ENCODE peak calls at places on chromosomes 5 and 9, in five cellular contexts. One of them, this sample, is unnamed.

GRCh38 chr5:5965132-5965531 is 413.2 kb downstream of the MED10 start:
- DNase-seq in fibroblast of pulmonary artery: no peak
- DNase-seq in cardiac muscle cell: no peak
- DNase-seq in suprapubic skin: no peak
- DNase-seq in cardiac fibroblast: no peak
- DNase-seq in this sample: no peak

GRCh38 chr9:73807956-73808355 is 656.3 kb downstream of the ANXA1 start:
- DNase-seq in fibroblast of pulmonary artery: peak; percentile 14
- DNase-seq in cardiac muscle cell: no peak
- DNase-seq in suprapubic skin: no peak
- DNase-seq in cardiac fibroblast: peak; percentile 7
- DNase-seq in this sample: no peak

GRCh38 chr5:124440471-124440870 is 306.0 kb downstream of the ZNF608 start:
- DNase-seq in fibroblast of pulmonary artery: no peak
- DNase-seq in cardiac muscle cell: no peak
- DNase-seq in suprapubic skin: no peak
- DNase-seq in cardiac fibroblast: no peak
- DNase-seq in this sample: no peak

GRCh38 chr5:160956011-160956410 is 104.0 kb upstream of the ATP10B start:
- DNase-seq in fibroblast of pulmonary artery: no peak
- DNase-seq in cardiac muscle cell: no peak
- DNase-seq in suprapubic skin: no peak
- DNase-seq in cardiac fibroblast: no peak
- DNase-seq in this sample: no peak

GRCh38 chr5:158785397-158785796 is 314.3 kb downstream of the EBF1 start:
- DNase-seq in fibroblast of pulmonary artery: no peak
- DNase-seq in cardiac muscle cell: peak; percentile 46
- DNase-seq in suprapubic skin: no peak
- DNase-seq in cardiac fibroblast: peak; percentile 31
- DNase-seq in this sample: peak; percentile 11

GRCh38 chr5:141547488-141547887 is 58.6 kb downstream of the PCDHGC5 start:
- DNase-seq in fibroblast of pulmonary artery: peak; percentile 59
- DNase-seq in cardiac muscle cell: peak; percentile 49
- DNase-seq in suprapubic skin: no peak
- DNase-seq in cardiac fibroblast: peak; percentile 46
- DNase-seq in this sample: peak; percentile 39

GRCh38 chr5:112418412-112419049 is 546 bp downstream of the EPB41L4A start:
- DNase-seq in fibroblast of pulmonary artery: peak; percentile 17
- DNase-seq in cardiac muscle cell: peak; percentile 7
- DNase-seq in suprapubic skin: no peak
- DNase-seq in cardiac fibroblast: no peak
- DNase-seq in this sample: peak; percentile 27

GRCh38 chr9:70392189-70392588 is 22.3 kb downstream of the KLF9 start:
- DNase-seq in fibroblast of pulmonary artery: no peak
- DNase-seq in cardiac muscle cell: no peak
- DNase-seq in suprapubic skin: no peak
- DNase-seq in cardiac fibroblast: no peak
- DNase-seq in this sample: peak; percentile 18

GRCh38 chr5:126965487-126965886 is 64.9 kb downstream of the MARCHF3 start:
- DNase-seq in fibroblast of pulmonary artery: no peak
- DNase-seq in cardiac muscle cell: no peak
- DNase-seq in suprapubic skin: no peak
- DNase-seq in cardiac fibroblast: no peak
- DNase-seq in this sample: no peak

GRCh38 chr9:132163457-132163875 is 1.6 kb downstream of the NTNG2 start:
- DNase-seq in fibroblast of pulmonary artery: no peak
- DNase-seq in cardiac muscle cell: no peak
- DNase-seq in suprapubic skin: no peak
- DNase-seq in cardiac fibroblast: peak; percentile 22
- DNase-seq in this sample: no peak

DNA sequence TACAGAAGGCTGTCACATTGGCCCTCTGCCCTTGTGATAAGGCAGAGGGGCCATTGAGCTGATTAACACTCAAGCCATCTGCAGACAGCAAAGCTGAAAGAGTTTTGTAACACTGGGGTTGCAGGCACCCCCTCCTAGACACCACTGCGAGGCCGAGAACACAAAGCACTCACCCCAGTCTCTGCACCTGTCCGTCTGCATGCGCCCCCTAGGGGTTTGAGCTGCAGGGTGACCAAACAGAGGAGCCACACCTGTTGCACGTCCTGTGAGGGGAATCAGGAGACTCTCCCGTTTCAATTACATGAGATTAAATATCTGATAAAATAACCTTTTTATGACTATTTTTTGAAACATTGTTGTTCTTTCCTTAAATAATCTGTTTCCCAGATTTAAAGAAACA is 1180.4 kb downstream of the CDH9 start:
- DNase-seq in fibroblast of pulmonary artery: no peak
- DNase-seq in cardiac muscle cell: no peak
- DNase-seq in suprapubic skin: no peak
- DNase-seq in cardiac fibroblast: no peak
- DNase-seq in this sample: no peak
- TF ChIP-seq CTCF in fibroblast of pulmonary artery: no peak
- TF ChIP-seq CTCF in cardiac muscle cell: no peak
- TF ChIP-seq CTCF in suprapubic skin: no peak
- TF ChIP-seq CTCF in cardiac fibroblast: no peak
- TF ChIP-seq CTCF in this sample: peak; percentile 6

GRCh38 chr9:79955300-79955699 is 383.5 kb downstream of the TLE4 start:
- DNase-seq in fibroblast of pulmonary artery: no peak
- DNase-seq in cardiac muscle cell: peak; percentile 6
- DNase-seq in suprapubic skin: no peak
- DNase-seq in cardiac fibroblast: peak; percentile 3
- DNase-seq in this sample: no peak
- TF ChIP-seq CTCF in fibroblast of pulmonary artery: peak; percentile 32
- TF ChIP-seq CTCF in cardiac muscle cell: peak; percentile 43
- TF ChIP-seq CTCF in suprapubic skin: no peak
- TF ChIP-seq CTCF in cardiac fibroblast: peak; percentile 35
- TF ChIP-seq CTCF in this sample: no peak

GRCh38 chr5:177497011-177497296 is 450 bp downstream of the PDLIM7 start:
- DNase-seq in fibroblast of pulmonary artery: no peak
- DNase-seq in cardiac muscle cell: no peak
- DNase-seq in suprapubic skin: no peak
- DNase-seq in cardiac fibroblast: no peak
- DNase-seq in this sample: no peak

GRCh38 chr5:177497297-177498012 is at the start of gene PDLIM7:
- DNase-seq in fibroblast of pulmonary artery: peak; percentile 98
- DNase-seq in cardiac muscle cell: peak; percentile 98
- DNase-seq in suprapubic skin: peak; percentile 96
- DNase-seq in cardiac fibroblast: peak; percentile 98
- DNase-seq in this sample: peak; percentile 99

GRCh38 chr5:177494356-177495195 is 2.8 kb downstream of the PDLIM7 start:
- DNase-seq in fibroblast of pulmonary artery: peak; percentile 90
- DNase-seq in cardiac muscle cell: peak; percentile 90
- DNase-seq in suprapubic skin: no peak
- DNase-seq in cardiac fibroblast: peak; percentile 91
- DNase-seq in this sample: peak; percentile 82

GRCh38 chr5:177495243-177496060 is 2.0 kb downstream of the PDLIM7 start:
- DNase-seq in fibroblast of pulmonary artery: peak; percentile 93
- DNase-seq in cardiac muscle cell: peak; percentile 96
- DNase-seq in suprapubic skin: no peak
- DNase-seq in cardiac fibroblast: peak; percentile 95
- DNase-seq in this sample: no peak

GRCh38 chr5:177496111-177497010 is 1.0 kb downstream of the PDLIM7 start:
- DNase-seq in fibroblast of pulmonary artery: peak; percentile 92
- DNase-seq in cardiac muscle cell: peak; percentile 96
- DNase-seq in suprapubic skin: no peak
- DNase-seq in cardiac fibroblast: peak; percentile 94
- DNase-seq in this sample: peak; percentile 95
- TF ChIP-seq CTCF in fibroblast of pulmonary artery: peak; percentile 39
- TF ChIP-seq CTCF in cardiac muscle cell: peak; percentile 39
- TF ChIP-seq CTCF in suprapubic skin: peak; percentile 17
- TF ChIP-seq CTCF in cardiac fibroblast: peak; percentile 42
- TF ChIP-seq CTCF in this sample: peak; percentile 59

GRCh38 chr5:77012601-77013000 is 17.6 kb upstream of the AGGF1 start:
- DNase-seq in fibroblast of pulmonary artery: no peak
- DNase-seq in cardiac muscle cell: no peak
- DNase-seq in suprapubic skin: no peak
- DNase-seq in cardiac fibroblast: no peak
- DNase-seq in this sample: peak; percentile 63
- TF ChIP-seq CTCF in fibroblast of pulmonary artery: no peak
- TF ChIP-seq CTCF in cardiac muscle cell: no peak
- TF ChIP-seq CTCF in suprapubic skin: no peak
- TF ChIP-seq CTCF in cardiac fibroblast: no peak
- TF ChIP-seq CTCF in this sample: no peak

GRCh38 chr9:109557481-109557880 is 59.4 kb upstream of the PTPN3 start:
- DNase-seq in fibroblast of pulmonary artery: no peak
- DNase-seq in cardiac muscle cell: no peak
- DNase-seq in suprapubic skin: no peak
- DNase-seq in cardiac fibroblast: no peak
- DNase-seq in this sample: peak; percentile 60

GRCh38 chr9:109556786-109557185 is 58.7 kb upstream of the PTPN3 start:
- DNase-seq in fibroblast of pulmonary artery: no peak
- DNase-seq in cardiac muscle cell: no peak
- DNase-seq in suprapubic skin: no peak
- DNase-seq in cardiac fibroblast: no peak
- DNase-seq in this sample: no peak

GRCh38 chr9:109558718-109559151 is 60.6 kb upstream of the PTPN3 start:
- DNase-seq in fibroblast of pulmonary artery: no peak
- DNase-seq in cardiac muscle cell: no peak
- DNase-seq in suprapubic skin: no peak
- DNase-seq in cardiac fibroblast: peak; percentile 2
- DNase-seq in this sample: peak; percentile 30

GRCh38 chr9:109561137-109561536 is 63.0 kb upstream of the PTPN3 start:
- DNase-seq in fibroblast of pulmonary artery: no peak
- DNase-seq in cardiac muscle cell: no peak
- DNase-seq in suprapubic skin: no peak
- DNase-seq in cardiac fibroblast: no peak
- DNase-seq in this sample: no peak

DNA sequence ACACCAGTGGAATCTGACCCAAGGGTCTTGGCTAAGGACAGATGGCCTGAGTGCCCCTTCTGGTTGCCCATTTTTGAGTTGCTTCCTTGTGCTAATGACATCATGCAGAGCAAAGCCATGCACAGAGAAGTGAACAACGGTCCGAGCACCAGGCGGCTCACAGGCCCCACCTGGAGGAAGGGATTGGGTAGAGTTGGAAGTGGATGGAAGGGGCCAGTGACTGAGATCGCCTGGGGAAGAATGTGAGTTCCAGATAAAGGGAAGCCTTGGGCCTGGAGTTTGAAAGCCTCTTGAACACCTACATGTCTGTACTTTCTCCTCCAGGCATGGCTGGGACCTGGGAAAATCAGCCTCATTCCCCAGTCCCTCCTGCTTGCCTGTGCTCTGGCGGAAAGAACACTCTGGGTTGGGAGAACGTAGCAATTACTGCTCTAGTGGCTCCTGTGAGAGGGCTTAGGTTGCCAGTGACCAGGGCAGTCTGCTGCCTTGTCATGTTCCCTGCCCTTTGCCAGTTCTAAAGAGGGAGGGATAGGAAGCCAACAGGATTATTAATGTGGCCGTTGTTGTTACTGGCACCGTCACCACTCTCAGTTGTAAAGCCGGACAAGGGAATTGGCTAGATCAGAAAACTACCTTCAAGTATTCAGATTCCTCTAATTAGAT is 62.5 kb upstream of the PTPN3 start:
- DNase-seq in fibroblast of pulmonary artery: no peak
- DNase-seq in cardiac muscle cell: no peak
- DNase-seq in suprapubic skin: no peak
- DNase-seq in cardiac fibroblast: no peak
- DNase-seq in this sample: no peak
- TF ChIP-seq CTCF in fibroblast of pulmonary artery: no peak
- TF ChIP-seq CTCF in cardiac muscle cell: peak; percentile 7
- TF ChIP-seq CTCF in suprapubic skin: no peak
- TF ChIP-seq CTCF in cardiac fibroblast: no peak
- TF ChIP-seq CTCF in this sample: no peak

GRCh38 chr5:35202319-35203111 is 27.8 kb downstream of the PRLR start:
- DNase-seq in fibroblast of pulmonary artery: peak; percentile 61
- DNase-seq in cardiac muscle cell: peak; percentile 57
- DNase-seq in suprapubic skin: no peak
- DNase-seq in cardiac fibroblast: peak; percentile 52
- DNase-seq in this sample: peak; percentile 74
- TF ChIP-seq CTCF in fibroblast of pulmonary artery: peak; percentile 66
- TF ChIP-seq CTCF in cardiac muscle cell: peak; percentile 61
- TF ChIP-seq CTCF in suprapubic skin: peak; percentile 33
- TF ChIP-seq CTCF in cardiac fibroblast: peak; percentile 58
- TF ChIP-seq CTCF in this sample: peak; percentile 26

DNA sequence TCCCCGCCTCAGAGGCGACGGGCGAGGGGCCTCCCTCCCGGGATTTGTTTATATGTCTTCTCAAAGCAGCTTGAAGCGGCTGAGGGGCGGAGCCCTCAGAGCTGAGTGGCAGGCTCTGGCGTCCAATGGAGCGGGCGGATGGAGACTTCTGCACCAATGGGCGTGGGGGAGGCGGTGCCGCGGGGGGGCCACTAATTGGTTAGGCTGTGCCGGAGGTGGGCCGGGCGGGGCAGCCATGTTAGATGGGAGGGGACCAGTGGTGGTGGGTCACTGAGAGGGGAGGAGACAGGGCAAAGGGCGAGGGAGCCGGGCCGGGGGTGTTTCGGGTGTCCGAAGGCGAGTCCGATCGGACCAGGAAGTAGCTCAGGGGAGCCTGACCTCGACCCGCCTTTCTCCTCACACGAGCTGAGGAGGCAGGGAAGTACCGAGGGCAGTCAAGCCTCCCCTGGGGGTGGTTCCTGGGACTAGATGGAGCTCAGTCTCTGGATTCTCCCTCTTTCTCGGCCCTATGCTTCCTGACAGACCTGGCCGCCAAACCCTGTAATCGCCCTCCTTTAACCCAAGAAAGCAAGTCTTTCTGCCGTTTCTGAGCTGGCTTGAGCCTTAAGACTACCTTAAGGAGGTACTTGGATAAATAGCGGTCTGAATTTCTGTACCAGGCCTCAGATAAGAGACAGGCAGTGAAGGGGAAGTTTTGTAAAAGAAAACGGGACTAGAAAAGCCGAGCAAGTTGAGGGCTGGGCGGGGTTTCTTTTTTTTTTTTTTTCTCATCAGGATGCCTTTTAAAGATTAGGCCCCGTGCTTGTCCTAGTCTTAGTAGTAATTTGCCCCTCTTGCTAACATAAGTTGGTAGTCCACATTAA is 1.1 kb downstream of the CREBRF start:
- DNase-seq in fibroblast of pulmonary artery: peak; percentile 98
- DNase-seq in cardiac muscle cell: peak; percentile 99
- DNase-seq in suprapubic skin: peak; percentile 100
- DNase-seq in cardiac fibroblast: peak; percentile 99
- DNase-seq in this sample: peak; percentile 100
- TF ChIP-seq CTCF in fibroblast of pulmonary artery: peak; percentile 11
- TF ChIP-seq CTCF in cardiac muscle cell: peak; percentile 18
- TF ChIP-seq CTCF in suprapubic skin: no peak
- TF ChIP-seq CTCF in cardiac fibroblast: peak; percentile 31
- TF ChIP-seq CTCF in this sample: no peak

This sample was measured in MCF 10A.